ENCODE peak calls at places on chromosome X, in five cellular contexts. V is A549, Z is SJSA1, N is astrocyte, X is uterus. A is an unnamed sample.
A peak's percentile ranks its signal among the peaks of the same experiment; 100 is the strongest.

GRCh38 chrX:131397891-131398290 is 108.8 kb upstream of the IGSF1 start:
- DNase-seq in V (no peak), X (no peak), N (no peak), Z (no peak), A (no peak)

GRCh38 chrX:15674899-15675489 is 10.4 kb upstream of the CLTRN start:
- DNase-seq in X (peak; percentile 95), Z (peak; percentile 97), N (peak; percentile 92), V (peak; percentile 51), A (peak; percentile 72)

GRCh38 chrX:114842181-114842580 is 175.2 kb downstream of the IL13RA2 start:
- DNase-seq in X (no peak), V (no peak), Z (no peak), N (no peak), A (no peak)

GRCh38 chrX:51905711-51906110 is 12.3 kb downstream of the MAGED1 start:
- DNase-seq in N (no peak), X (no peak), V (no peak), Z (no peak), A (no peak)

GRCh38 chrX:22912598-22912997 is 87.2 kb upstream of the DDX53 start:
- DNase-seq in N (no peak), Z (no peak), X (no peak), V (no peak), A (no peak)

GRCh38 chrX:147376601-147377387 is 534.9 kb upstream of the FMR1 start:
- DNase-seq in Z (no peak), N (no peak), V (no peak), X (no peak), A (no peak)

GRCh38 chrX:15751160-15751819 is 13.2 kb downstream of the CA5B start:
- DNase-seq in V (no peak), N (peak; percentile 39), X (no peak), Z (peak; percentile 88), A (no peak)

GRCh38 chrX:150873616-150874015 is 24.9 kb downstream of the CD99L2 start:
- DNase-seq in V (no peak), N (peak; percentile 39), X (peak; percentile 42), Z (no peak), A (peak; percentile 44)

GRCh38 chrX:140050906-140051305 is 85.6 kb upstream of the CXorf66 start:
- DNase-seq in X (no peak), N (no peak), Z (no peak), V (no peak), A (no peak)

GRCh38 chrX:150544222-150544787 is 24.1 kb upstream of the MTM1 start:
- DNase-seq in Z (no peak), V (peak; percentile 10), X (no peak), N (no peak), A (no peak)

GRCh38 chrX:47723083-47723482 is 64.1 kb upstream of the UXT start:
- DNase-seq in V (no peak), Z (no peak), N (no peak), X (no peak), A (no peak)

GRCh38 chrX:95318882-95319281 is 1365.8 kb upstream of the DIAPH2 start:
- DNase-seq in X (no peak), N (no peak), Z (no peak), V (no peak), A (no peak)

GRCh38 chrX:56786889-56787733 is 58.1 kb downstream of the NBDY start:
- DNase-seq in N (no peak), X (no peak), Z (no peak), V (no peak), A (no peak)

GRCh38 chrX:74349387-74349786 is 45.4 kb downstream of the ZCCHC13 start:
- DNase-seq in X (no peak), V (no peak), N (peak; percentile 85), Z (peak; percentile 28), A (no peak)

GRCh38 chrX:64456828-64457227 is 61.6 kb upstream of the MTMR8 start:
- DNase-seq in N (no peak), X (no peak), V (no peak), Z (no peak), A (no peak)

GRCh38 chrX:102976793-102977495 is 39.9 kb downstream of the RAB40AL start:
- DNase-seq in X (no peak), N (peak; percentile 82), V (no peak), Z (no peak), A (no peak)

GRCh38 chrX:140701480-140701879 is 8.1 kb upstream of the LINC00632 start:
- DNase-seq in X (no peak), N (peak; percentile 12), V (no peak), Z (no peak), A (no peak)

GRCh38 chrX:38538134-38538533 is 23.2 kb upstream of the TSPAN7 start:
- DNase-seq in X (no peak), Z (no peak), N (no peak), V (no peak), A (no peak)

GRCh38 chrX:47191331-47191730 is 2.3 kb upstream of the UBA1 start:
- DNase-seq in Z (peak; percentile 15), V (no peak), X (no peak), N (no peak), A (no peak)

GRCh38 chrX:38117485-38117884 is 103.2 kb downstream of the SRPX start:
- DNase-seq in V (no peak), X (no peak), Z (no peak), N (peak; percentile 71), A (no peak)

GRCh38 chrX:69285881-69286545 is 120.8 kb upstream of the PJA1 start:
- DNase-seq in N (no peak), X (peak; percentile 86), Z (peak; percentile 29), V (peak; percentile 67), A (peak; percentile 67)

GRCh38 chrX:51024106-51024696 is 113.7 kb downstream of the BMP15 start:
- DNase-seq in Z (no peak), V (no peak), N (no peak), X (no peak), A (no peak)

GRCh38 chrX:103464071-103464773 is 55.1 kb downstream of the RAB40A start:
- DNase-seq in V (peak; percentile 49), N (peak; percentile 30), Z (peak; percentile 25), X (peak; percentile 21), A (no peak)

GRCh38 chrX:130081421-130082045 is 28.8 kb downstream of the ELF4 start:
- DNase-seq in X (no peak), N (no peak), Z (no peak), V (no peak), A (no peak)
- H3K4me1 ChIP-seq in X (no peaks in the 10 kb centered on the region), N (peaks cover 8% of the 10 kb centered on the region), Z (peaks cover 56% of the 10 kb centered on the region), V (peaks cover 3% of the 10 kb centered on the region), A (peaks cover 41% of the 10 kb centered on the region)

GRCh38 chrX:130173190-130173895 is 1.6 kb downstream of the RAB33A start:
- DNase-seq in X (peak; percentile 56), V (no peak), N (peak; percentile 75), Z (peak; percentile 52), A (peak; percentile 33)

GRCh38 chrX:130176354-130176776 is 4.6 kb downstream of the RAB33A start:
- DNase-seq in V (no peak), X (no peak), N (no peak), Z (no peak), A (no peak)

GRCh38 chrX:130172127-130172834 is 519 bp downstream of the RAB33A start:
- DNase-seq in X (no peak), V (no peak), Z (no peak), N (no peak), A (no peak)

GRCh38 chrX:130174937-130175336 is 3.2 kb downstream of the RAB33A start:
- DNase-seq in X (no peak), N (no peak), V (no peak), Z (no peak), A (no peak)

DNA sequence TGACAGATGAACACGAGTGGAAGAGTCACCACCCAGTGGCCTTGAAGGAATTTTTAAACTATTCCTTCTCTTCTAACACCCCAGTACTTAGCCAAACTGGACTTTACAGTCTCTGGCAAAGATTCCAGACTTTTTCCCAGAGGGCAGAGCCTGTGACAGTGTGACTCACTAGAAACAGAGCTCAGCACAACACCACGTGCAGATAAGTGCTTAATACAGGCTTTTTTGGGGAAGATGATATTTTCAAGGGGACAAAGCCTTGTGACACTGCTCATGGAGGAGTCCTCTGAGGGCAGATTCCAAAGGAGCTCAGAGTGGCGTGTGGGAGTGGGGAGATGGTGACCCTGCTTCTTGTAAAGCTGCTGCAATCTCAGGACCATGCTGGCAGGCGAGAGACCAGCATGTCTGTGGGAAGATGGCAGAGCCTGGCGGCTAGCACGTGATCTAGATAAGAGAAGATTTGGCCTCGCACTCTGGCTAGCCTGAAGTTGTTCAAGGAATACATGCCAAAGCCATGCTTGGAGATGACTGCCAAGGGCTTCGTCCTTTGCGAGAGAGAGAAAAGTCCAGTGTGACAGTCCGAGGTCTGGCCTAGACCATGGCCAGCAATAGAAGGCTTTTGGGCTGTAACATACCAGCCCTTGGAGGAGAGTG is 2.4 kb downstream of the RAB33A start:
- DNase-seq in V (no peak), X (peak; percentile 50), Z (peak; percentile 42), N (peak; percentile 66), A (peak; percentile 15)
- H3K4me1 ChIP-seq in V (peaks cover 24% of the 10 kb centered on the region), X (no peaks in the 10 kb centered on the region), Z (peaks cover 31% of the 10 kb centered on the region), N (peaks cover 25% of the 10 kb centered on the region), A (peaks cover 31% of the 10 kb centered on the region)

GRCh38 chrX:96688789-96689188 is 4.1 kb downstream of the DIAPH2 start:
- DNase-seq in X (no peak), N (no peak), V (no peak), Z (no peak), A (no peak)
- H3K4me1 ChIP-seq in X (no peaks in the 10 kb centered on the region), N (peaks cover 7% of the 10 kb centered on the region), V (peaks cover 10% of the 10 kb centered on the region), Z (no peaks in the 10 kb centered on the region), A (peaks cover 28% of the 10 kb centered on the region)

DNA sequence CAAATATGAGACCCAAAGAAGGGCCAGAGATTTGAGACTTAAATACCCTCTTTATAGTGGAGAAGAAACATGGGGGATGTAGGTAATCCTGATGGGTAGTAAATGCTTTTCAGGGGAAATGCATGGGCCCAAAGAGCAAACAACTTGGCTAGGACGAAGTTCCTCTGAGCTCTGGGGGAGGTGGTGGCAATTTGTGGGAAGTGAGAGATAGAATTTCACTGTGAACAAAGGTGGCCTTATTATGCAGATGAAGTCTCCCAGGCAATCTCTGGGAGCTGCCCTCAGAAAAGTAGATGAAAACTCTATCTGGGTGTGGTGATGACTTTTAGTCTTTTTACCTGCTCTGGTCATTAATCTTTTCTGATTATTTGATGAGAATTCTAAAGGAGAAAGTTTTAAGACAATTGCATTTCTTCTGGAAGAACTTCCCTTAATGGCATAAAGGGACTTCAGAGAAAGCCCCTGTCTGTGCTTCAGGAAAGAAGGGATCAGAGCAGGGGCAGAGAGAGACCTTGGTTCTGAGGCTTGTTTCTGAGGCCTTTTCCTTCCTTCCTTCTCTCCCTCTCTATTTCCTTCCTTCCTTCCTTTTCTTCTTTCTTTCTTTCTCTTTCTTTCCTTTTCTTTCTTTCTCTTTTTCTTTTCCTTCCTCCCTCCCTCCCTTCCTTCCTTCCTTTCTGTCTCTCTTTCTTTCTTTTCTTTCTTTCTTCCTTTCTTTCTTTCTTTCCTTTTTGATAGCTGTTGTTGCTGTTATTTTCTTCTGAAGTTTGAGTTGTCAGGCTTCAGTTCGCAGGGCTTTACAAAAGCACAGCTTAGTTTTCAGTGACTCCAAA is 37.5 kb upstream of the MAOA start:
- DNase-seq in X (no peak), N (no peak), Z (no peak), V (no peak), A (no peak)
- H3K4me1 ChIP-seq in X (no peaks in the 10 kb centered on the region), N (no peaks in the 10 kb centered on the region), Z (no peaks in the 10 kb centered on the region), V (no peaks in the 10 kb centered on the region), A (no peaks in the 10 kb centered on the region)

GRCh38 chrX:13013353-13014110 is 30.9 kb downstream of the FAM9C start:
- DNase-seq in V (no peak), Z (no peak), N (no peak), X (peak; percentile 37), A (no peak)
- H3K4me1 ChIP-seq in V (peaks cover 56% of the 10 kb centered on the region), Z (peaks cover 41% of the 10 kb centered on the region), N (no peaks in the 10 kb centered on the region), X (no peaks in the 10 kb centered on the region), A (no peaks in the 10 kb centered on the region)

GRCh38 chrX:19728915-19729314 is 158.5 kb downstream of the SH3KBP1 start:
- DNase-seq in V (no peak), Z (no peak), X (no peak), N (peak; percentile 50), A (no peak)
- H3K4me1 ChIP-seq in V (peaks cover 34% of the 10 kb centered on the region), Z (no peaks in the 10 kb centered on the region), X (no peaks in the 10 kb centered on the region), N (peaks cover 4% of the 10 kb centered on the region), A (no peaks in the 10 kb centered on the region)

GRCh38 chrX:24153175-24153795 is 3.8 kb downstream of the ZFX start:
- DNase-seq in Z (no peak), X (no peak), V (no peak), N (no peak), A (no peak)
- H3K4me1 ChIP-seq in Z (peaks cover 22% of the 10 kb centered on the region), X (peaks cover 17% of the 10 kb centered on the region), V (peaks cover 62% of the 10 kb centered on the region), N (peaks cover 14% of the 10 kb centered on the region), A (peaks cover 76% of the 10 kb centered on the region)